ENCODE peak calls at places on chromosome 20, in nine cellular contexts. D, N, X, I, B, Z, P, K and G are unnamed samples.

GRCh38 chr20:33401922-33402369 is 627 bp upstream of the CDK5RAP1 start:
- DNase-seq in D (no peak), N (no peak), X (no peak), I (no peak), B (peak; percentile 55), Z (no peak), P (no peak), K (no peak), G (no peak)

GRCh38 chr20:36243726-36244125 is 7.4 kb downstream of the AAR2 start:
- DNase-seq in D (no peak), N (no peak), X (no peak), I (no peak), B (no peak), Z (no peak), P (no peak), K (no peak), G (no peak)

GRCh38 chr20:8557711-8558110 is 425.6 kb downstream of the PLCB1 start:
- DNase-seq in D (no peak), N (no peak), X (no peak), I (no peak), B (peak; percentile 50), Z (no peak), P (no peak), K (peak; percentile 60), G (no peak)

GRCh38 chr20:50930139-50931047 is 844 bp downstream of the ADNP start:
- DNase-seq in D (peak; percentile 23), N (no peak), X (peak; percentile 62), I (peak; percentile 62), B (peak; percentile 64), Z (no peak), P (no peak), K (no peak), G (peak; percentile 22)

GRCh38 chr20:38658879-38659612 is 57.4 kb downstream of the ARHGAP40 start:
- DNase-seq in D (no peak), N (no peak), X (peak; percentile 61), I (no peak), B (peak; percentile 42), Z (peak; percentile 18), P (no peak), K (no peak), G (no peak)

GRCh38 chr20:32589256-32589655 is 4.1 kb upstream of the NOL4L start:
- DNase-seq in D (no peak), N (no peak), X (no peak), I (no peak), B (peak; percentile 76), Z (no peak), P (no peak), K (no peak), G (no peak)

GRCh38 chr20:63435552-63435951 is 36.9 kb downstream of the KCNQ2 start:
- DNase-seq in D (no peak), N (no peak), X (peak; percentile 32), I (no peak), B (peak; percentile 30), Z (no peak), P (no peak), K (no peak), G (no peak)

GRCh38 chr20:20225325-20225724 is 142.6 kb upstream of the INSM1 start:
- DNase-seq in D (no peak), N (no peak), X (no peak), I (no peak), B (no peak), Z (no peak), P (no peak), K (no peak), G (no peak)

GRCh38 chr20:33541797-33542196 is 51.9 kb downstream of the CBFA2T2 start:
- DNase-seq in D (no peak), N (no peak), X (no peak), I (no peak), B (no peak), Z (no peak), P (no peak), K (no peak), G (no peak)

GRCh38 chr20:35561268-35561667 is 19.4 kb downstream of the ERGIC3 start:
- DNase-seq in D (no peak), N (no peak), X (peak; percentile 53), I (peak; percentile 18), B (peak; percentile 71), Z (no peak), P (no peak), K (peak; percentile 38), G (no peak)

GRCh38 chr20:36435799-36436541 is 105.3 kb upstream of the MYL9 start:
- DNase-seq in D (peak; percentile 72), N (peak; percentile 71), X (peak; percentile 76), I (peak; percentile 79), B (peak; percentile 72), Z (peak; percentile 86), P (peak; percentile 83), K (peak; percentile 11), G (peak; percentile 78)

GRCh38 chr20:17304785-17305184 is 77.9 kb downstream of the PCSK2 start:
- DNase-seq in D (no peak), N (no peak), X (no peak), I (no peak), B (no peak), Z (no peak), P (no peak), K (no peak), G (no peak)

GRCh38 chr20:64155258-64156135 is 8.8 kb upstream of the MYT1 start:
- DNase-seq in D (no peak), N (no peak), X (no peak), I (no peak), B (no peak), Z (no peak), P (no peak), K (no peak), G (no peak)

GRCh38 chr20:35953411-35954199 is 697 bp downstream of the SCAND1 start:
- DNase-seq in D (no peak), N (peak; percentile 48), X (peak; percentile 69), I (no peak), B (peak; percentile 76), Z (peak; percentile 79), P (peak; percentile 82), K (peak; percentile 37), G (peak; percentile 52)

GRCh38 chr20:57403216-57403615 is 12.0 kb downstream of the RBM38 start:
- DNase-seq in D (no peak), N (no peak), X (no peak), I (peak; percentile 23), B (no peak), Z (peak; percentile 33), P (no peak), K (no peak), G (no peak)

DNA sequence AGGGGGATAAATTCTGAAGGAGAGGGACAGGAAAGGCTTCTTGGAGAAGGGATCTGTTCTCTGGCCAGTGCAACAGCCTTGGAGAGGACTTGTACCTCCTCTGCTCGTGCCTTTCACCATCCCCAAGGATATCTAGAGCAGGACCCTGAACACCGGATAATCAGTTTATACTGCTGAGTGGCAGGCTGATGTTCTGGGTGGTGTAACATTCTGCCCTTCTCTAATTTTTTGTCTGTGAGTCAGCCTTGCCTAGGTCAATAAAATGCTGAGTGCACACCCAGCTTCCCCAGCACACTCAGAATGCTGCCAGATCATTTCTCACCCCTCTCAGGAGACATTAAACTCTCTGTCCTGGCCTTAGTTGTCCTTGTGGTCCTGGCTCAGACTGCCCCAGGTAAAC is at the start of gene DEFB115:
- DNase-seq in D (no peak), N (no peak), X (no peak), I (no peak), B (no peak), Z (no peak), P (no peak), K (no peak), G (no peak)
- H3K9me3 ChIP-seq in D (no peaks in the 10 kb centered on the region), N (peaks cover 5% of the 10 kb centered on the region), X (no peaks in the 10 kb centered on the region), I (no peaks in the 10 kb centered on the region), B (no peaks in the 10 kb centered on the region), Z (no peaks in the 10 kb centered on the region), P (no peaks in the 10 kb centered on the region), K (peaks cover 4% of the 10 kb centered on the region), G (peaks cover 3% of the 10 kb centered on the region)

GRCh38 chr20:62105592-62105991 is 16.7 kb upstream of the LSM14B start:
- DNase-seq in D (no peak), N (no peak), X (no peak), I (no peak), B (no peak), Z (no peak), P (no peak), K (no peak), G (no peak)
- H3K9me3 ChIP-seq in D (peaks cover 14% of the 10 kb centered on the region), N (peaks cover 66% of the 10 kb centered on the region), X (peaks cover 4% of the 10 kb centered on the region), I (peaks cover 12% of the 10 kb centered on the region), B (no peaks in the 10 kb centered on the region), Z (peaks cover 29% of the 10 kb centered on the region), P (peaks cover 38% of the 10 kb centered on the region), K (peaks cover 20% of the 10 kb centered on the region), G (peaks cover 5% of the 10 kb centered on the region)

DNA sequence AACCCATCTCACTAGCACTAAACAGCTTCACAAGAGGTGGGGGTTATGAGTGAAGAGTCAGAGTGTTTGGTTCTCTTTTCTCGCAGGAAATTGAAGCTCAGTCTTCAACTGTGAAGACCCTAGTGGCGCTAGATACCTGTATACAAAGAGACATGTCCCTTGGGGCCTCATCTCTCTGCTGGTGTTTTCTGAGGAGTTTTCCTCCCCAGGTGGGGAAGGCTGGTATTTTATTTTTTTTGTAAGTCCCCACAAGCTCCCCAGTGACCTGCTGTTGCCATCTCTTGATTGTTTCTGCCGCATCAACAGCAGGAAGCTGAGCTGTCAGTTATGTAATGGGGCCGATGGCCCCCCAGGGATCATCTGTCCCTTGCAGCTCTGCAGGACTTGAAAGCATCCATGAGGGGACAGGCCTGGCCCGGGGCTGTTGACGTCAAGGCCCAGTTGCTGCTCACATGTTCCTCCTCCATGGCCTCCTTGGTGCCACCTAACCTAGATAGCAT is 23.1 kb downstream of the STK35 start:
- DNase-seq in D (no peak), N (peak; percentile 37), X (no peak), I (no peak), B (no peak), Z (no peak), P (no peak), K (no peak), G (no peak)
- H3K9me3 ChIP-seq in D (no peaks in the 10 kb centered on the region), N (no peaks in the 10 kb centered on the region), X (no peaks in the 10 kb centered on the region), I (no peaks in the 10 kb centered on the region), B (no peaks in the 10 kb centered on the region), Z (no peaks in the 10 kb centered on the region), P (no peaks in the 10 kb centered on the region), K (no peaks in the 10 kb centered on the region), G (no peaks in the 10 kb centered on the region)

GRCh38 chr20:56032251-56032650 is 26.9 kb upstream of the CBLN4 start:
- DNase-seq in D (no peak), N (no peak), X (no peak), I (no peak), B (no peak), Z (no peak), P (no peak), K (no peak), G (no peak)
- H3K9me3 ChIP-seq in D (peaks cover 27% of the 10 kb centered on the region), N (peaks cover 74% of the 10 kb centered on the region), X (peaks cover 3% of the 10 kb centered on the region), I (peaks cover 3% of the 10 kb centered on the region), B (no peaks in the 10 kb centered on the region), Z (peaks cover 6% of the 10 kb centered on the region), P (peaks cover 6% of the 10 kb centered on the region), K (peaks cover 7% of the 10 kb centered on the region), G (no peaks in the 10 kb centered on the region)

GRCh38 chr20:11168026-11168425 is 494.2 kb upstream of the JAG1 start:
- DNase-seq in D (no peak), N (no peak), X (no peak), I (no peak), B (peak; percentile 60), Z (no peak), P (no peak), K (no peak), G (no peak)
- H3K9me3 ChIP-seq in D (no peaks in the 10 kb centered on the region), N (no peaks in the 10 kb centered on the region), X (no peaks in the 10 kb centered on the region), I (no peaks in the 10 kb centered on the region), B (no peaks in the 10 kb centered on the region), Z (no peaks in the 10 kb centered on the region), P (no peaks in the 10 kb centered on the region), K (no peaks in the 10 kb centered on the region), G (no peaks in the 10 kb centered on the region)